ENCODE peak calls at places on chromosome X, in four cellular contexts. E is lung, M is fibroblast of lung, Z is right atrium auricular region. K is an unnamed sample.
A peak's percentile ranks its signal among the peaks of the same experiment; 100 is the strongest.

GRCh38 chrX:66915893-66916292 is 277.0 kb upstream of the EDA2R start:
- DNase-seq in Z (no peak), E (no peak), M (no peak), K (no peak)

GRCh38 chrX:125436855-125437254 is 117.2 kb downstream of the TEX13C start:
- DNase-seq in E (no peak), M (no peak), Z (no peak), K (no peak)

GRCh38 chrX:119189586-119189985 is 46.5 kb upstream of the PGRMC1 start:
- DNase-seq in E (no peak), M (peak; percentile 18), Z (peak; percentile 77), K (no peak)

GRCh38 chrX:50456712-50457484 is 13.7 kb downstream of the DGKK start:
- DNase-seq in E (no peak), M (no peak), Z (no peak), K (no peak)

GRCh38 chrX:108224727-108225455 is 133.3 kb downstream of the ATG4A start:
- DNase-seq in M (peak; percentile 61), E (no peak), Z (no peak), K (peak; percentile 9)

GRCh38 chrX:65528705-65529340 is 5.8 kb downstream of the LAS1L start:
- DNase-seq in Z (peak; percentile 60), E (peak; percentile 38), M (peak; percentile 21), K (peak; percentile 50)

GRCh38 chrX:135985123-135985973 is at the start of gene SLC9A6:
- DNase-seq in M (peak; percentile 37), E (peak; percentile 65), Z (no peak), K (peak; percentile 67)

GRCh38 chrX:19097553-19097952 is 24.7 kb downstream of the ADGRG2 start:
- DNase-seq in M (no peak), Z (no peak), E (no peak), K (no peak)

GRCh38 chrX:131677655-131678628 is 134.1 kb downstream of the OR13H1 start:
- DNase-seq in Z (no peak), M (peak; percentile 30), E (no peak), K (peak; percentile 60)

GRCh38 chrX:38192007-38192625 is 28.6 kb downstream of the SRPX start:
- DNase-seq in Z (no peak), M (peak; percentile 27), E (no peak), K (no peak)

GRCh38 chrX:118963159-118963558 is 11.3 kb upstream of the LONRF3 start:
- DNase-seq in M (no peak), Z (no peak), E (no peak), K (no peak)

GRCh38 chrX:21926527-21927278 is 13.8 kb upstream of the SMS start:
- DNase-seq in E (no peak), Z (no peak), M (peak; percentile 96), K (no peak)

GRCh38 chrX:7586126-7586525 is 256.8 kb upstream of the VCX start:
- DNase-seq in E (no peak), M (peak; percentile 0), Z (no peak), K (no peak)

GRCh38 chrX:139831689-139832456 is 101.0 kb downstream of the ATP11C start:
- DNase-seq in E (no peak), Z (no peak), M (peak; percentile 80), K (no peak)

GRCh38 chrX:77953708-77954107 is 15.7 kb downstream of the PGAM4 start:
- DNase-seq in M (no peak), E (no peak), Z (no peak), K (no peak)

GRCh38 chrX:111376897-111377601 is 34.9 kb downstream of the DCX start:
- DNase-seq in E (no peak), Z (no peak), M (no peak), K (no peak)

GRCh38 chrX:71619193-71619592 is 882 bp upstream of the CXCR3 start:
- DNase-seq in M (no peak), E (no peak), Z (no peak), K (no peak)

GRCh38 chrX:25442501-25442900 is 426.7 kb upstream of the ARX start:
- DNase-seq in M (no peak), E (no peak), Z (no peak), K (peak; percentile 16)

GRCh38 chrX:3738489-3738888 is 25.0 kb upstream of the PRKX start:
- DNase-seq in Z (no peak), M (no peak), E (no peak), K (no peak)

GRCh38 chrX:2432298-2432863 is 68.4 kb downstream of the DHRSX start:
- DNase-seq in E (no peak), M (no peak), Z (no peak), K (no peak)

GRCh38 chrX:72568406-72569092 is 4.1 kb downstream of the HDAC8 start:
- DNase-seq in M (peak; percentile 51), E (no peak), Z (no peak), K (no peak)

GRCh38 chrX:16946361-16946964 is at the start of gene REPS2:
- DNase-seq in M (peak; percentile 52), E (peak; percentile 85), Z (peak; percentile 73), K (peak; percentile 78)

GRCh38 chrX:48043056-48043455 is 28.4 kb downstream of the ZNF630 start:
- DNase-seq in E (no peak), Z (no peak), M (no peak), K (no peak)

GRCh38 chrX:47958943-47959342 is 44.8 kb downstream of the ZNF182 start:
- DNase-seq in M (no peak), Z (no peak), E (no peak), K (no peak)

GRCh38 chrX:147912093-147912801 is 528 bp downstream of the FMR1 start:
- DNase-seq in Z (no peak), E (peak; percentile 35), M (peak; percentile 41), K (peak; percentile 15)

GRCh38 chrX:67720344-67720743 is 176.5 kb downstream of the AR start:
- DNase-seq in Z (no peak), E (no peak), M (no peak), K (no peak)

GRCh38 chrX:338281-338835 is 19.8 kb upstream of the GTPBP6 start:
- DNase-seq in Z (no peak), M (no peak), E (no peak), K (no peak)

GRCh38 chrX:119468930-119469635 is 839 bp downstream of the SLC25A5 start:
- DNase-seq in Z (peak; percentile 73), M (peak; percentile 71), E (peak; percentile 85), K (peak; percentile 82)

GRCh38 chrX:14922437-14922836 is 49.2 kb downstream of the MOSPD2 start:
- DNase-seq in E (no peak), M (peak; percentile 67), Z (no peak), K (no peak)

GRCh38 chrX:29841750-29842149 is 373.6 kb upstream of the MAGEB2 start:
- DNase-seq in M (no peak), Z (no peak), E (no peak), K (no peak)

GRCh38 chrX:21479695-21480280 is 105.6 kb downstream of the CNKSR2 start:
- DNase-seq in Z (no peak), E (no peak), M (peak; percentile 67), K (no peak)

GRCh38 chrX:11172413-11172812 is 61.3 kb downstream of the HCCS start:
- DNase-seq in Z (no peak), E (no peak), M (no peak), K (no peak)
- H3K27ac ChIP-seq in Z (no peak overlapping the region), E (no peak overlapping the region), M (no peak overlapping the region), K (no peak overlapping the region)

GRCh38 chrX:69226459-69227158 is 61.4 kb upstream of the PJA1 start:
- DNase-seq in E (no peak), Z (no peak), M (no peak), K (no peak)
- H3K9me3 ChIP-seq in E (no peaks in the 10 kb centered on the region), Z (no peaks in the 10 kb centered on the region), M (no peaks in the 10 kb centered on the region), K (no peaks in the 10 kb centered on the region)

DNA sequence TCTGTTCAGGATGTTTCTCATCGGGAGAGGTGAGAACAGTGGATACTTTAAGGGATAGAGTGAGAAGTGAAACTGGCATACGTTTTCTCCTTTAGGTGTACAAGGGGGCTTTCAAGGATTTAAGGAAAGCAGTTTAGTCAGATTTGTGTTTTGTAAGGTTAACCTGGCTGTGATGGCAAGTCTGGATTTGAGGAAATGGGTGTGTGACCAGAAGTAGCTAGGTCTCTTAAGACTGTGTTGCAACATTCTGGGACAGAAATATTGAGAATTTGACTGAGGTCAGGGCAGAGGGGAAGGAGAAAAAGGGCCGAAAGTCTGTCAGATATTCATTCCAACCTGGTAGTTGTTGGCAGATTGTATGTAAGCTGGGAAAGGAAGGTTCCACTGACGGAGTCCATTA is 10.4 kb upstream of the GABRE start:
- DNase-seq in Z (no peak), E (no peak), M (no peak), K (no peak)
- H3K27ac ChIP-seq in Z (no peak overlapping the region), E (no peak overlapping the region), M (no peak overlapping the region), K (no peak overlapping the region)

GRCh38 chrX:69670001-69670555 is 54.2 kb downstream of the EDA start:
- DNase-seq in E (no peak), Z (no peak), M (no peak), K (no peak)
- H3K9me3 ChIP-seq in E (no peaks in the 10 kb centered on the region), Z (no peaks in the 10 kb centered on the region), M (no peaks in the 10 kb centered on the region), K (peaks cover 2% of the 10 kb centered on the region)

GRCh38 chrX:153456704-153457103 is 10.8 kb upstream of the TREX2 start:
- DNase-seq in Z (no peak), E (no peak), M (no peak), K (no peak)

GRCh38 chrX:153457136-153457825 is 11.4 kb upstream of the TREX2 start:
- DNase-seq in M (no peak), Z (no peak), E (no peak), K (no peak)

GRCh38 chrX:153459976-153460375 is 10.4 kb downstream of the HAUS7 start:
- DNase-seq in E (no peak), M (peak; percentile 38), Z (no peak), K (no peak)

GRCh38 chrX:153456161-153456560 is 10.3 kb upstream of the TREX2 start:
- DNase-seq in E (no peak), Z (no peak), M (no peak), K (no peak)

DNA sequence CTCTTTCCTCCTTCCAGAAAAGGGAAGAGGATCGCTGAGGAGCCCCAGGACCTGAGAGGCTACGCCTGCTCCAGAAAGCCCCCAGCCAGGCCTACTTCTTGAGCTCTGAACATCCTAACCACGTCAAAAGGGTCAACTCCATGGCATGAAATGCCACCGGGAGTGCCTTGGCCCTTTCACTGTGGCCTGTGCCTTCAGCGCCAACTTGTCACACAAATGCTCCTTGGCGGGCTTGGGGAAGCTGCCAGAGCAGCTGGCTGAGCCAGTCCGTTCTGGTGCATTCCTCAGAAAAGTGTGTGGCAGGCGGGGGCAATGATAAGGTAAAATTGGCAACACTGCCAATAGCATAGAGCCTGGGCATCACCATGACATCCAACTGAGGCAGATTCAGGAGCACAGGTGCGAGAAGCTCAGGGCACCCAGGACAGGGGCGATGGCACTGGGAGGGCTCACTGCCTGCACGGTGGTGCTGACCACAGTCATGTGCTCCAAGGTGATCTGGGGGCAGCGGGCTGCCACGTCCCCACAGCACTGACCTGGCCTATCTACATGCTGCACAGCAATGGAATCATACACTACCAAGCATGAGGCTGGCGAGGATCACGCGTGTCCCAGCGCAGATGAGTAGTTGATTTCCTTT is 12.1 kb upstream of the TREX2 start:
- DNase-seq in E (no peak), M (no peak), Z (no peak), K (no peak)
- H3K27ac ChIP-seq in E (no peak overlapping the region), M (no peak overlapping the region), Z (no peak overlapping the region), K (no peak overlapping the region)

GRCh38 chrX:40153335-40154221 is 55.8 kb upstream of the BCOR start:
- DNase-seq in E (no peak), M (peak; percentile 52), Z (no peak), K (peak; percentile 50)

GRCh38 chrX:40151211-40152172 is 53.7 kb upstream of the BCOR start:
- DNase-seq in M (no peak), Z (no peak), E (no peak), K (peak; percentile 52)

GRCh38 chrX:40154229-40154852 is 56.6 kb upstream of the BCOR start:
- DNase-seq in Z (no peak), M (peak; percentile 53), E (no peak), K (peak; percentile 76)

GRCh38 chrX:40152173-40152705 is 54.5 kb upstream of the BCOR start:
- DNase-seq in Z (no peak), M (no peak), E (no peak), K (no peak)

GRCh38 chrX:40152706-40153334 is 55.1 kb upstream of the BCOR start:
- DNase-seq in M (no peak), Z (no peak), E (no peak), K (peak; percentile 16)
- H3K9me3 ChIP-seq in M (no peaks in the 10 kb centered on the region), Z (no peaks in the 10 kb centered on the region), E (no peaks in the 10 kb centered on the region), K (peaks cover 7% of the 10 kb centered on the region)

K was measured in WERI-Rb-1.